ENCODE peak calls at places on chromosomes 3 and 15, in seven cellular contexts. J, C, Z, V, X, K and R are unnamed samples.

GRCh38 chr3:111315911-111316310 is 226.1 kb upstream of the CD96 start:
- DNase-seq in K (peak; percentile 27), C (no peak), J (no peak), X (no peak), V (no peak), Z (peak; percentile 37), R (peak; percentile 74)

GRCh38 chr3:124769462-124769861 is 39.2 kb downstream of the UMPS start:
- DNase-seq in K (no peak), X (no peak), J (no peak), C (no peak), V (no peak), Z (no peak), R (no peak)

GRCh38 chr3:182523836-182524235 is 269.5 kb upstream of the ATP11B start:
- DNase-seq in V (no peak), K (no peak), Z (no peak), C (no peak), J (no peak), X (no peak), R (no peak)

GRCh38 chr3:170007031-170007663 is 30.6 kb upstream of the GPR160 start:
- DNase-seq in C (no peak), Z (peak; percentile 19), X (no peak), V (peak; percentile 3), K (no peak), J (no peak), R (no peak)

GRCh38 chr15:66630801-66631351 is 65.1 kb upstream of the LCTL start:
- DNase-seq in V (no peak), J (no peak), C (no peak), X (peak; percentile 78), K (peak; percentile 50), Z (no peak), R (no peak)

GRCh38 chr3:17833786-17834559 is 91.5 kb upstream of the TBC1D5 start:
- DNase-seq in J (no peak), V (no peak), K (no peak), Z (no peak), X (no peak), C (no peak), R (no peak)

GRCh38 chr3:72571638-72572114 is 276.6 kb downstream of the SHQ1 start:
- DNase-seq in V (no peak), C (no peak), J (no peak), Z (no peak), K (no peak), X (peak; percentile 21), R (no peak)

GRCh38 chr3:167691366-167691765 is 37.6 kb upstream of the WDR49 start:
- DNase-seq in X (no peak), J (no peak), V (no peak), Z (no peak), C (no peak), K (no peak), R (no peak)

GRCh38 chr15:88894348-88894818 is 961 bp downstream of the HAPLN3 start:
- DNase-seq in C (peak; percentile 85), K (peak; percentile 69), J (peak; percentile 61), Z (no peak), X (peak; percentile 78), V (peak; percentile 74), R (no peak)

GRCh38 chr3:155356594-155357370 is 63.3 kb upstream of the STRIT1 start:
- DNase-seq in C (no peak), J (no peak), Z (no peak), K (no peak), X (no peak), V (no peak), R (no peak)

GRCh38 chr3:124609402-124609801 is 120.8 kb upstream of the UMPS start:
- DNase-seq in J (no peak), K (no peak), Z (peak; percentile 19), V (no peak), C (no peak), X (no peak), R (no peak)

GRCh38 chr15:66760968-66761722 is 59.1 kb downstream of the SMAD6 start:
- DNase-seq in V (no peak), K (no peak), J (peak; percentile 71), Z (no peak), C (no peak), X (no peak), R (no peak)

GRCh38 chr3:152505926-152506325 is 237.2 kb downstream of the MBNL1 start:
- DNase-seq in C (no peak), J (no peak), X (no peak), K (no peak), Z (no peak), V (no peak), R (no peak)

GRCh38 chr15:41928100-41928499 is 34.2 kb upstream of the SPTBN5 start:
- DNase-seq in V (no peak), Z (no peak), J (no peak), C (no peak), X (no peak), K (no peak), R (no peak)

GRCh38 chr3:71658131-71658530 is 67.1 kb downstream of the EIF4E3 start:
- DNase-seq in K (no peak), Z (no peak), J (peak; percentile 80), C (no peak), X (no peak), V (no peak), R (no peak)

GRCh38 chr15:25685216-25685569 is 177.9 kb downstream of the ATP10A start:
- DNase-seq in K (no peak), J (no peak), X (no peak), Z (no peak), V (no peak), C (no peak), R (no peak)

GRCh38 chr3:185760550-185760949 is 64.3 kb downstream of the IGF2BP2 start:
- DNase-seq in C (no peak), X (no peak), V (no peak), J (no peak), Z (no peak), K (no peak), R (no peak)

GRCh38 chr3:58214484-58215316 is 3.9 kb upstream of the DNASE1L3 start:
- DNase-seq in K (no peak), J (peak; percentile 49), C (no peak), X (no peak), V (no peak), Z (no peak), R (no peak)

GRCh38 chr3:105108823-105109222 is 257.9 kb upstream of the ALCAM start:
- DNase-seq in V (no peak), C (no peak), J (no peak), Z (no peak), K (no peak), X (no peak), R (no peak)

GRCh38 chr3:159839561-159840379 is 148.9 kb upstream of the IL12A start:
- DNase-seq in Z (no peak), K (peak; percentile 96), C (no peak), V (no peak), X (peak; percentile 82), J (no peak), R (no peak)

GRCh38 chr15:59918994-59919951 is 84.8 kb upstream of the FOXB1 start:
- DNase-seq in V (peak; percentile 17), C (no peak), J (no peak), Z (no peak), X (no peak), K (no peak), R (peak; percentile 15)

GRCh38 chr3:128547368-128547987 is 54.5 kb upstream of the GATA2 start:
- DNase-seq in C (no peak), J (no peak), X (no peak), K (no peak), Z (peak; percentile 24), V (no peak), R (peak; percentile 22)

GRCh38 chr3:117010316-117010715 is 300.7 kb downstream of the TUSC7 start:
- DNase-seq in K (no peak), X (no peak), V (no peak), C (no peak), Z (no peak), J (no peak), R (no peak)

GRCh38 chr15:66008920-66009572 is 139.8 kb downstream of the RAB11A start:
- DNase-seq in X (no peak), K (no peak), C (no peak), V (no peak), Z (no peak), J (no peak), R (no peak)

GRCh38 chr3:134366221-134366927 is 7.9 kb downstream of the AMOTL2 start:
- DNase-seq in X (no peak), V (no peak), Z (no peak), K (no peak), C (no peak), J (no peak), R (no peak)

GRCh38 chr15:93865610-93866009 is 365.8 kb upstream of the MCTP2 start:
- DNase-seq in C (no peak), Z (no peak), K (peak; percentile 18), X (no peak), V (no peak), J (no peak), R (no peak)

GRCh38 chr15:45184562-45185041 is 3.2 kb downstream of the SHF start:
- DNase-seq in Z (no peak), C (no peak), X (no peak), V (no peak), K (peak; percentile 40), J (no peak), R (no peak)

GRCh38 chr15:57896114-57896513 is 169.4 kb downstream of the ALDH1A2 start:
- DNase-seq in J (no peak), V (no peak), C (no peak), X (no peak), K (no peak), Z (no peak), R (no peak)

GRCh38 chr3:142947799-142948575 is 15.5 kb downstream of the PAQR9 start:
- DNase-seq in Z (no peak), C (no peak), J (no peak), K (no peak), V (no peak), X (no peak), R (no peak)

GRCh38 chr3:101070260-101071121 is 77.3 kb upstream of the ABI3BP start:
- DNase-seq in X (peak; percentile 52), C (peak; percentile 16), J (no peak), V (peak; percentile 23), Z (no peak), K (no peak), R (no peak)

GRCh38 chr3:17639765-17640164 is 102.7 kb downstream of the TBC1D5 start:
- DNase-seq in K (no peak), J (no peak), X (no peak), Z (peak; percentile 77), V (no peak), C (no peak), R (peak; percentile 84)